ENCODE peak calls at places on chromosomes 11 and 22, in four cellular contexts. Y is HCT116, N is testis, F is transverse colon. X is an unnamed sample.

GRCh38 chr11:58963551-58964075 is 24.3 kb downstream of the GLYATL1 start:
- DNase-seq in N (peak; percentile 19), Y (no peak), F (no peak), X (no peak)

GRCh38 chr11:130874396-130874795 is 41.9 kb downstream of the SNX19 start:
- DNase-seq in F (no peak), N (no peak), Y (no peak), X (no peak)

GRCh38 chr11:15886866-15887265 is 469.5 kb downstream of the SOX6 start:
- DNase-seq in F (no peak), Y (no peak), N (no peak), X (no peak)

GRCh38 chr11:34468209-34468841 is 29.6 kb downstream of the CAT start:
- DNase-seq in N (peak; percentile 42), Y (peak; percentile 28), F (peak; percentile 13), X (no peak)

GRCh38 chr22:23578306-23578705 is 1.8 kb downstream of the IGLL1 start:
- DNase-seq in F (no peak), Y (no peak), N (no peak), X (no peak)

GRCh38 chr22:27994481-27995331 is 75.7 kb upstream of the PITPNB start:
- DNase-seq in F (peak; percentile 5), Y (no peak), N (no peak), X (no peak)

GRCh38 chr22:50583294-50583865 is 731 bp upstream of the CHKB start:
- DNase-seq in F (no peak), Y (no peak), N (no peak), X (no peak)

GRCh38 chr11:77142091-77142975 is 14.3 kb downstream of the MYO7A start:
- DNase-seq in F (no peak), N (no peak), Y (no peak), X (no peak)

GRCh38 chr11:20011294-20011951 is 148.9 kb downstream of the DBX1 start:
- DNase-seq in F (no peak), Y (no peak), N (no peak), X (no peak)

GRCh38 chr11:121350314-121351046 is 57.9 kb downstream of the SC5D start:
- DNase-seq in Y (no peak), F (no peak), N (no peak), X (no peak)

GRCh38 chr11:114876231-114876630 is 197.9 kb downstream of the NXPE2 start:
- DNase-seq in Y (no peak), F (no peak), N (no peak), X (no peak)

GRCh38 chr11:115996808-115997188 is 492.6 kb upstream of the CADM1 start:
- DNase-seq in Y (no peak), F (no peak), N (no peak), X (no peak)

GRCh38 chr22:17120711-17121234 is 387 bp downstream of the TMEM121B start:
- DNase-seq in Y (no peak), N (peak; percentile 31), F (no peak), X (no peak)

GRCh38 chr11:69442807-69443137 is 38.7 kb upstream of the LINC01488 start:
- DNase-seq in F (no peak), Y (no peak), N (peak; percentile 31), X (peak; percentile 60)

GRCh38 chr11:17846852-17847453 is 112.4 kb downstream of the KCNC1 start:
- DNase-seq in F (no peak), Y (no peak), N (no peak), X (peak; percentile 44)

GRCh38 chr22:22865311-22866072 is 22.1 kb upstream of the IGLL5 start:
- DNase-seq in N (no peak), F (peak; percentile 58), Y (no peak), X (no peak)

GRCh38 chr11:58652726-58653280 is 30.3 kb downstream of the CNTF start:
- DNase-seq in Y (no peak), N (no peak), F (no peak), X (peak; percentile 29)

GRCh38 chr11:8533332-8533731 is 60.7 kb downstream of the STK33 start:
- DNase-seq in N (no peak), F (no peak), Y (no peak), X (no peak)

GRCh38 chr22:37485006-37485713 is 1.0 kb downstream of the MFNG start:
- DNase-seq in N (no peak), Y (no peak), F (no peak), X (peak; percentile 50)

GRCh38 chr22:41197808-41198585 is 7.1 kb upstream of the L3MBTL2 start:
- DNase-seq in N (peak; percentile 41), F (peak; percentile 56), Y (no peak), X (peak; percentile 58)

GRCh38 chr22:43996170-43996980 is 27.7 kb upstream of the PARVB start:
- DNase-seq in F (peak; percentile 67), N (peak; percentile 71), Y (no peak), X (peak; percentile 73)

GRCh38 chr22:19913337-19913936 is 28.1 kb upstream of the COMT start:
- DNase-seq in Y (no peak), N (no peak), F (no peak), X (no peak)

GRCh38 chr11:111521132-111521531 is 6.6 kb downstream of the HOATZ start:
- DNase-seq in F (no peak), N (no peak), Y (no peak), X (no peak)

GRCh38 chr11:7898666-7899283 is 32.3 kb downstream of the OR10A6 start:
- DNase-seq in F (no peak), N (no peak), Y (no peak), X (no peak)

GRCh38 chr22:45934659-45935341 is 42.2 kb downstream of the WNT7B start:
- DNase-seq in F (no peak), N (peak; percentile 31), Y (peak; percentile 93), X (no peak)

GRCh38 chr11:95330332-95330731 is 99.3 kb upstream of the SESN3 start:
- DNase-seq in F (no peak), Y (no peak), N (no peak), X (no peak)

GRCh38 chr22:36134167-36134566 is 26.4 kb downstream of the APOL3 start:
- DNase-seq in Y (no peak), F (no peak), N (no peak), X (no peak)

GRCh38 chr11:127071606-127072005 is 71.0 kb upstream of the KIRREL3 start:
- DNase-seq in F (no peak), Y (no peak), N (no peak), X (no peak)

GRCh38 chr11:13717331-13717730 is 48.9 kb downstream of the FAR1 start:
- DNase-seq in F (no peak), N (no peak), Y (no peak), X (no peak)

GRCh38 chr22:35177811-35178210 is 79.5 kb upstream of the HMGXB4 start:
- DNase-seq in Y (no peak), F (no peak), N (no peak), X (no peak)

GRCh38 chr22:30887418-30887817 is 81.2 kb downstream of the MORC2 start:
- DNase-seq in N (no peak), F (no peak), Y (no peak), X (no peak)

GRCh38 chr11:119044708-119045107 is 12.3 kb downstream of the HYOU1 start:
- DNase-seq in N (no peak), F (no peak), Y (no peak), X (no peak)
- TF ChIP-seq POLR2A in N (no peak), F (no peak), Y (no peak), X (no peak)

GRCh38 chr11:3007404-3008010 is 15.4 kb upstream of the NAP1L4 start:
- DNase-seq in F (no peak), Y (no peak), N (no peak), X (no peak)
- H3K27ac ChIP-seq in F (no peak overlapping the region), Y (no peak overlapping the region), N (no peak overlapping the region), X (no peak overlapping the region)

GRCh38 chr11:74783241-74783871 is 34.7 kb downstream of the RNF169 start:
- DNase-seq in Y (peak; percentile 8), N (no peak), F (no peak), X (no peak)

GRCh38 chr11:74780277-74780870 is 31.7 kb downstream of the RNF169 start:
- DNase-seq in F (no peak), Y (no peak), N (no peak), X (no peak)

GRCh38 chr11:74778581-74778980 is 29.9 kb downstream of the RNF169 start:
- DNase-seq in Y (no peak), F (no peak), N (no peak), X (no peak)

GRCh38 chr11:74784234-74784633 is 35.6 kb downstream of the RNF169 start:
- DNase-seq in N (no peak), F (no peak), Y (no peak), X (no peak)
- H3K4me3 ChIP-seq in N (no peak overlapping the region), F (no peak overlapping the region), Y (no peak overlapping the region), X (no peak overlapping the region)

GRCh38 chr11:108498046-108498815 is at the start of gene POGLUT3:
- DNase-seq in N (peak; percentile 54), F (peak; percentile 64), Y (no peak), X (peak; percentile 66)
- TF ChIP-seq POLR2A in N (no peak), F (no peak), Y (peak; percentile 49), X (no peak)

GRCh38 chr11:108916935-108917334 is 252.1 kb downstream of the DDX10 start:
- DNase-seq in F (no peak), N (no peak), Y (no peak), X (no peak)
- H3K27ac ChIP-seq in F (no peak overlapping the region), N (no peak overlapping the region), Y (peak overlapping the region; percentile 34), X (no peak overlapping the region)

GRCh38 chr11:64842851-64843841 is 1.3 kb downstream of the CDC42BPG start:
- DNase-seq in Y (no peak), F (peak; percentile 87), N (no peak), X (no peak)

GRCh38 chr11:64846998-64847666 is 2.7 kb upstream of the CDC42BPG start:
- DNase-seq in F (peak; percentile 96), Y (peak; percentile 87), N (peak; percentile 92), X (peak; percentile 91)

GRCh38 chr11:64844330-64845124 is at the start of gene CDC42BPG:
- DNase-seq in F (peak; percentile 91), N (peak; percentile 77), Y (peak; percentile 57), X (peak; percentile 69)

GRCh38 chr11:64843971-64844329 is 503 bp downstream of the CDC42BPG start:
- DNase-seq in F (no peak), N (no peak), Y (no peak), X (peak; percentile 22)

DNA sequence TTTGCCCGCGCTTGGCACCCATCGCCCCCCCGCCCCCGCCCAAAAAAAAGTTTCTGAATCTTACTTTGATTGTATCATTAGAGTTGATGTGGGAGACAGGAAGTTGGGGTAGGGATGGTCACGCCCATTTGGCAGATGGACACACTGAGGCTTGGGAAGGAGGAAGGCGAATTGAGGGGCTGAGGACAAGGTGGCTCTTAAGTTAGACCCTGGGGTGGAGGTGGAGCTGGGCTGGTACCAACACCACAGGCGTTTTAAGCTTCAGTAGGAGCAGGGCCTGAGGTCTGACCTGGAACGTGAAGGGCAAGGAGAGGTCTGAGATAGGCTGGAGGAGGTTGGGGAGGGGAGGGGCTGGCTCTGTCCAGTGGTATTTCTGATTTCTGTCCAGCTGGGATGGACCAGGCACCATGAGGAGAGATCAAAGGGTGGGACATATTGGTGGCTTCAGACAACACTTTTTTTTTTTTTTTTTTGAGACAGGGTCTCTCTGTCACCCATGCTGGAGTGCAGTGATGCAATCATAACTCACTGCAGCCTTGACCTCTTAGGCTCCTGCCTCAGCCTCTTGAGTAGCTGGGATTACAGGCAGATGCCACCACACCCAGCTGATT is 777 bp upstream of the CDC42BPG start:
- DNase-seq in Y (no peak), F (peak; percentile 39), N (no peak), X (peak; percentile 25)
- H3K4me3 ChIP-seq in Y (peak overlapping the region; percentile 95), F (peak overlapping the region; percentile 44), N (peak overlapping the region; percentile 58), X (peak overlapping the region; percentile 32)

GRCh38 chr11:64720167-64720566 is 2.8 kb downstream of the NRXN2 start:
- DNase-seq in Y (no peak), N (no peak), F (no peak), X (no peak)
- TF ChIP-seq POLR2A in Y (no peak), N (no peak), F (no peak), X (no peak)

X was measured in heart left ventricle.